ENCODE peak calls at places on chromosomes 6 and 20, in eight cellular contexts. F is EL; B is stimulated activated CD8-positive, alpha-beta memory T cell treated with anti-CD3 and anti-CD28 coated beads, Interleukin-2, amount 100 ng/mL, for 48 hours; X is heart right ventricle; W is neural progenitor cell; G is NCI-H345; I is Right ventricle myocardium superior; Q is fibroblast of the conjunctiva. R is an unnamed sample.

GRCh38 chr20:38537176-38537575 is 43.8 kb upstream of the ADIG start:
- DNase-seq in X (no peak), G (no peak), F (no peak), B (no peak), Q (no peak), I (no peak), W (no peak), R (no peak)

GRCh38 chr20:24950128-24950835 is 1.2 kb downstream of the CST7 start:
- DNase-seq in F (no peak), Q (no peak), G (no peak), I (no peak), X (no peak), B (no peak), W (no peak), R (no peak)

GRCh38 chr6:37258716-37259115 is 772 bp upstream of the TMEM217 start:
- DNase-seq in I (no peak), B (no peak), W (no peak), G (no peak), F (no peak), X (no peak), Q (no peak), R (no peak)

GRCh38 chr6:21987501-21987957 is 309.3 kb downstream of the PRL start:
- DNase-seq in B (no peak), X (peak), I (peak), Q (peak), G (no peak), W (peak), F (peak), R (no peak)

GRCh38 chr6:98834060-98835031 is at the start of gene POU3F2:
- DNase-seq in B (peak), X (no peak), G (peak), F (peak), W (peak), Q (peak), I (peak), R (peak)

GRCh38 chr6:152151930-152152329 is 344.4 kb downstream of the ESR1 start:
- DNase-seq in W (no peak), I (no peak), X (no peak), Q (no peak), B (no peak), G (no peak), F (no peak), R (peak)

GRCh38 chr20:17665756-17666155 is 16.3 kb downstream of the RRBP1 start:
- DNase-seq in Q (no peak), I (no peak), F (peak), X (no peak), W (no peak), G (no peak), B (no peak), R (no peak)

GRCh38 chr6:109257494-109257893 is 124.8 kb downstream of the CD164 start:
- DNase-seq in B (no peak), Q (no peak), W (no peak), F (no peak), G (no peak), I (no peak), X (no peak), R (no peak)

GRCh38 chr6:107330190-107330589 is 129.2 kb downstream of the PDSS2 start:
- DNase-seq in W (no peak), B (no peak), I (no peak), G (no peak), Q (no peak), F (no peak), X (no peak), R (no peak)

GRCh38 chr20:60060006-60060557 is 101.9 kb downstream of the CDH26 start:
- DNase-seq in X (no peak), Q (no peak), F (no peak), B (no peak), I (no peak), G (no peak), W (no peak), R (no peak)

GRCh38 chr20:61297981-61298380 is 45.9 kb downstream of the CDH4 start:
- DNase-seq in W (no peak), B (no peak), F (peak), G (no peak), Q (peak), X (no peak), I (no peak), R (no peak)

GRCh38 chr20:33944914-33945313 is 48.8 kb upstream of the RALY start:
- DNase-seq in F (no peak), B (no peak), X (no peak), G (no peak), I (no peak), W (no peak), Q (no peak), R (no peak)

GRCh38 chr6:148884461-148884860 is 137.6 kb downstream of the UST start:
- DNase-seq in B (no peak), W (peak), F (no peak), Q (no peak), G (no peak), I (no peak), X (no peak), R (no peak)

GRCh38 chr20:52103469-52103910 is 88.1 kb downstream of the ZFP64 start:
- DNase-seq in Q (no peak), I (no peak), W (peak), X (no peak), G (no peak), B (no peak), F (peak), R (no peak)

GRCh38 chr6:2971420-2972218 is at the start of gene SERPINB6:
- DNase-seq in B (no peak), G (no peak), Q (peak), X (peak), F (peak), I (peak), W (peak), R (peak)

GRCh38 chr6:148422085-148422484 is 79.4 kb downstream of the SASH1 start:
- DNase-seq in B (no peak), W (no peak), X (no peak), Q (no peak), I (no peak), F (no peak), G (no peak), R (no peak)

GRCh38 chr6:150717419-150717818 is 117.7 kb downstream of the PLEKHG1 start:
- DNase-seq in G (peak), B (no peak), F (no peak), Q (no peak), W (no peak), I (no peak), X (no peak), R (no peak)

GRCh38 chr20:6857929-6858328 is 90.4 kb downstream of the BMP2 start:
- DNase-seq in I (no peak), X (no peak), G (no peak), B (no peak), W (no peak), F (no peak), Q (no peak), R (no peak)

GRCh38 chr6:27922949-27923348 is 10.8 kb upstream of the OR2B2 start:
- DNase-seq in X (no peak), W (no peak), Q (no peak), F (no peak), I (no peak), B (no peak), G (no peak), R (no peak)

GRCh38 chr20:7151666-7152065 is 384.2 kb downstream of the BMP2 start:
- DNase-seq in W (no peak), G (no peak), F (no peak), X (no peak), B (no peak), I (no peak), Q (no peak), R (no peak)

GRCh38 chr6:160417550-160417949 is 69.4 kb downstream of the SLC22A3 start:
- DNase-seq in Q (no peak), G (no peak), I (no peak), B (no peak), F (no peak), W (no peak), X (no peak), R (no peak)

GRCh38 chr6:169455470-169455869 is 201.8 kb upstream of the THBS2 start:
- DNase-seq in I (no peak), Q (no peak), X (no peak), W (no peak), G (no peak), F (no peak), B (no peak), R (no peak)

GRCh38 chr6:4647414-4648365 is 128.5 kb upstream of the CDYL start:
- DNase-seq in I (peak), F (peak), G (peak), B (peak), Q (no peak), X (peak), W (peak), R (peak)

GRCh38 chr6:112879920-112880413 is 532.8 kb downstream of the RFPL4B start:
- DNase-seq in I (peak), X (no peak), G (no peak), Q (no peak), B (no peak), W (peak), F (no peak), R (peak)

GRCh38 chr6:108635505-108636226 is 74.9 kb downstream of the FOXO3 start:
- DNase-seq in W (peak), X (no peak), F (no peak), G (no peak), I (peak), B (no peak), Q (no peak), R (peak)

GRCh38 chr6:150301871-150302800 is 66.7 kb upstream of the IYD start:
- DNase-seq in I (no peak), G (no peak), X (no peak), W (no peak), B (no peak), F (peak), Q (peak), R (no peak)

R was measured in NCI-H82.